ENCODE peak calls at places on chromosomes 11 and 22, in ten cellular contexts. One of them, this sample, is unnamed.

GRCh38 chr22:38824587-38824986 is 19.2 kb downstream of the NPTXR start:
- DNase-seq in tibial artery: no peak
- DNase-seq in Panc1: no peak
- DNase-seq in PC-3: peak; percentile 67
- DNase-seq in lung: peak; percentile 41
- DNase-seq in heart left ventricle: peak; percentile 56
- DNase-seq in mesendoderm: peak; percentile 94
- DNase-seq in psoas muscle: no peak
- DNase-seq in cardiac muscle cell: peak; percentile 84
- DNase-seq in right atrium auricular region: no peak
- DNase-seq in this sample: peak; percentile 72

GRCh38 chr11:125494987-125495725 is 909 bp downstream of the FEZ1 start:
- DNase-seq in psoas muscle: peak; percentile 59
- DNase-seq in tibial artery: peak; percentile 68
- DNase-seq in PC-3: no peak
- DNase-seq in Panc1: no peak
- DNase-seq in lung: no peak
- DNase-seq in right atrium auricular region: no peak
- DNase-seq in cardiac muscle cell: peak; percentile 50
- DNase-seq in mesendoderm: peak; percentile 49
- DNase-seq in heart left ventricle: peak; percentile 23
- DNase-seq in this sample: peak; percentile 12

GRCh38 chr11:33945481-33946268 is 53.8 kb upstream of the LMO2 start:
- DNase-seq in lung: no peak
- DNase-seq in Panc1: no peak
- DNase-seq in PC-3: no peak
- DNase-seq in psoas muscle: no peak
- DNase-seq in tibial artery: no peak
- DNase-seq in cardiac muscle cell: no peak
- DNase-seq in heart left ventricle: no peak
- DNase-seq in right atrium auricular region: no peak
- DNase-seq in mesendoderm: no peak
- DNase-seq in this sample: no peak

GRCh38 chr22:24772493-24773220 is 1.9 kb downstream of the PIWIL3 start:
- DNase-seq in lung: no peak
- DNase-seq in tibial artery: no peak
- DNase-seq in Panc1: no peak
- DNase-seq in PC-3: peak; percentile 50
- DNase-seq in mesendoderm: peak; percentile 96
- DNase-seq in heart left ventricle: no peak
- DNase-seq in cardiac muscle cell: peak; percentile 83
- DNase-seq in psoas muscle: no peak
- DNase-seq in right atrium auricular region: no peak
- DNase-seq in this sample: no peak

GRCh38 chr11:111336582-111337256 is 38.4 kb downstream of the POU2AF3 start:
- DNase-seq in lung: no peak
- DNase-seq in heart left ventricle: no peak
- DNase-seq in right atrium auricular region: no peak
- DNase-seq in cardiac muscle cell: peak; percentile 95
- DNase-seq in Panc1: no peak
- DNase-seq in tibial artery: no peak
- DNase-seq in PC-3: no peak
- DNase-seq in psoas muscle: no peak
- DNase-seq in mesendoderm: peak; percentile 77
- DNase-seq in this sample: no peak

GRCh38 chr11:18791175-18792065 is at the start of gene PTPN5:
- DNase-seq in right atrium auricular region: no peak
- DNase-seq in tibial artery: peak; percentile 54
- DNase-seq in heart left ventricle: peak; percentile 23
- DNase-seq in lung: no peak
- DNase-seq in Panc1: no peak
- DNase-seq in psoas muscle: no peak
- DNase-seq in mesendoderm: peak; percentile 28
- DNase-seq in cardiac muscle cell: peak; percentile 13
- DNase-seq in PC-3: no peak
- DNase-seq in this sample: no peak

GRCh38 chr22:28884754-28885375 is 1.5 kb downstream of the ZNRF3 start:
- DNase-seq in PC-3: peak; percentile 36
- DNase-seq in tibial artery: no peak
- DNase-seq in lung: no peak
- DNase-seq in Panc1: no peak
- DNase-seq in mesendoderm: peak; percentile 63
- DNase-seq in cardiac muscle cell: no peak
- DNase-seq in right atrium auricular region: no peak
- DNase-seq in psoas muscle: no peak
- DNase-seq in heart left ventricle: no peak
- DNase-seq in this sample: no peak

GRCh38 chr22:24433868-24434471 is 6.6 kb downstream of the ADORA2A start:
- DNase-seq in tibial artery: peak; percentile 63
- DNase-seq in psoas muscle: peak; percentile 67
- DNase-seq in heart left ventricle: no peak
- DNase-seq in Panc1: no peak
- DNase-seq in mesendoderm: no peak
- DNase-seq in lung: no peak
- DNase-seq in cardiac muscle cell: no peak
- DNase-seq in right atrium auricular region: no peak
- DNase-seq in PC-3: peak; percentile 59
- DNase-seq in this sample: no peak

DNA sequence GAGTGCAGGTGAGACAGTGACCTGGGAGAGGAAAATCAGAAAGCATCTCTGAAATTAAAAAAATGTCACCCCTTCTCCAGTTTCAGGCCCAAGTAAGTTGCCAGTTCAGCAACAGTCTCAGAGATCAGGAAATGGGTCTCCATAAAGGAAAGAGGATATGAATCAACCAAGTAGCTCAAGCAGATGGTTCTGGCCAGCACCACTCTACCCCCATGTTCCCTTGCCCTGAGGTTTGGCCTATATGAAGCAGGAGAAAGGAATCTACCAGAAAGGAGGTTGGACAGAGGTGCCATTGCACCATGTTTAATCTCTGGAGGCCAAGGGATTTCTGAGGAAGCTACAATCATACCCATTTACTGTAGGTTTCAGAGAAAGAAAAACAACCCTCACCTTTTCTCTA is 7.7 kb downstream of the FZD4 start:
- DNase-seq in heart left ventricle: no peak
- DNase-seq in psoas muscle: no peak
- DNase-seq in cardiac muscle cell: no peak
- DNase-seq in Panc1: no peak
- DNase-seq in tibial artery: no peak
- DNase-seq in right atrium auricular region: no peak
- DNase-seq in PC-3: no peak
- DNase-seq in lung: no peak
- DNase-seq in mesendoderm: no peak
- DNase-seq in this sample: no peak
- H3K27ac ChIP-seq in heart left ventricle: peak overlapping the region; percentile 40
- H3K27ac ChIP-seq in psoas muscle: no peak overlapping the region
- H3K27ac ChIP-seq in cardiac muscle cell: no peak overlapping the region
- H3K27ac ChIP-seq in Panc1: no peak overlapping the region
- H3K27ac ChIP-seq in tibial artery: peak overlapping the region; percentile 47
- H3K27ac ChIP-seq in right atrium auricular region: peak overlapping the region; percentile 51
- H3K27ac ChIP-seq in PC-3: no peak overlapping the region
- H3K27ac ChIP-seq in lung: no peak overlapping the region
- H3K27ac ChIP-seq in mesendoderm: no peak overlapping the region
- H3K27ac ChIP-seq in this sample: peak overlapping the region; percentile 58

DNA sequence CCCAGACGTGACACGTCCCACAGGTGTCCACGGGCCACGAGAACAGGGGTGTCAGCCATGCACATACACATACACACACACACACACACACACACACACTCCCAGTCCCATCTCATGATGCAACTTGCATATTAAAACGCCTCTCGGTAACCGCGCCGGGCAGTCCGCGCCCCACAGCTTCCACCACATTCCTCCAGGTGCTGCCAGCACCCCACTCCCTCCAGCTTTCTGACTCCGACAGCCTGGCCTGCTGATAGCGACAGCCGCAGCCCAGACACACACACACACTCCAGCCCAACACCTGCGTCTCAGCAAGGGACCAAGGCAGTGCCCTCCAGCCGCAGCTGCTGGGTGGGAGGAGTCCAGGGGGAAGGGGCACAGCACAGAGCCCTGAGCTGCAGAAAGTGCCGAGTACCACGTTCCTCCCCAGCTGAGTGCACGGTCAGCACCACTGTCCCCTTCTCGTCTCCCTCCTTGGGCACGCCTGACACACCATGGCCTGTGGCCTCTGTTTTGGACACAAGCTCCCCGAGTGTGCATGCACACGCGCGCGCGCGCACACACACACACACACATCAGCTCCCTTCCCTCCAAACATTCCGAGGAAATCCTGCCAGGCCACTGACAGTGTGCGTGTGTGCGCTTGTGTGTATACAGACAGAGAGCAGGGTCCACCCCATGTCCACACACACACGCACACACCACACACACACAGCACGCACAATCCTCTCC is 1.3 kb downstream of the ELFN2 start:
- DNase-seq in psoas muscle: no peak
- DNase-seq in cardiac muscle cell: no peak
- DNase-seq in heart left ventricle: no peak
- DNase-seq in Panc1: no peak
- DNase-seq in tibial artery: no peak
- DNase-seq in PC-3: no peak
- DNase-seq in mesendoderm: peak; percentile 57
- DNase-seq in right atrium auricular region: no peak
- DNase-seq in lung: no peak
- DNase-seq in this sample: no peak
- H3K4me3 ChIP-seq in psoas muscle: no peak overlapping the region
- H3K4me3 ChIP-seq in cardiac muscle cell: no peak overlapping the region
- H3K4me3 ChIP-seq in heart left ventricle: no peak overlapping the region
- H3K4me3 ChIP-seq in Panc1: no peak overlapping the region
- H3K4me3 ChIP-seq in tibial artery: no peak overlapping the region
- H3K4me3 ChIP-seq in PC-3: peak overlapping the region; percentile 87
- H3K4me3 ChIP-seq in mesendoderm: no peak overlapping the region
- H3K4me3 ChIP-seq in right atrium auricular region: no peak overlapping the region
- H3K4me3 ChIP-seq in lung: no peak overlapping the region
- H3K4me3 ChIP-seq in this sample: no peak overlapping the region

GRCh38 chr11:121727942-121728341 is 275.2 kb upstream of the SORL1-AS1 start:
- DNase-seq in cardiac muscle cell: no peak
- DNase-seq in heart left ventricle: no peak
- DNase-seq in Panc1: no peak
- DNase-seq in tibial artery: no peak
- DNase-seq in mesendoderm: no peak
- DNase-seq in PC-3: no peak
- DNase-seq in psoas muscle: no peak
- DNase-seq in lung: no peak
- DNase-seq in right atrium auricular region: no peak
- DNase-seq in this sample: no peak

GRCh38 chr11:121723261-121723741 is 270.5 kb upstream of the SORL1-AS1 start:
- DNase-seq in right atrium auricular region: no peak
- DNase-seq in psoas muscle: peak; percentile 47
- DNase-seq in PC-3: no peak
- DNase-seq in mesendoderm: peak; percentile 50
- DNase-seq in tibial artery: peak; percentile 67
- DNase-seq in heart left ventricle: peak; percentile 30
- DNase-seq in cardiac muscle cell: peak; percentile 90
- DNase-seq in Panc1: no peak
- DNase-seq in lung: no peak
- DNase-seq in this sample: peak; percentile 21

GRCh38 chr11:121721448-121721847 is 268.7 kb upstream of the SORL1-AS1 start:
- DNase-seq in psoas muscle: no peak
- DNase-seq in PC-3: no peak
- DNase-seq in lung: no peak
- DNase-seq in Panc1: no peak
- DNase-seq in tibial artery: no peak
- DNase-seq in right atrium auricular region: no peak
- DNase-seq in cardiac muscle cell: no peak
- DNase-seq in heart left ventricle: no peak
- DNase-seq in mesendoderm: no peak
- DNase-seq in this sample: no peak

GRCh38 chr11:121721961-121722360 is 269.2 kb upstream of the SORL1-AS1 start:
- DNase-seq in lung: no peak
- DNase-seq in Panc1: no peak
- DNase-seq in tibial artery: no peak
- DNase-seq in right atrium auricular region: no peak
- DNase-seq in heart left ventricle: no peak
- DNase-seq in cardiac muscle cell: no peak
- DNase-seq in PC-3: no peak
- DNase-seq in psoas muscle: no peak
- DNase-seq in mesendoderm: no peak
- DNase-seq in this sample: no peak

GRCh38 chr11:121722431-121723256 is 269.9 kb upstream of the SORL1-AS1 start:
- DNase-seq in lung: peak; percentile 44
- DNase-seq in cardiac muscle cell: peak; percentile 100
- DNase-seq in right atrium auricular region: peak; percentile 92
- DNase-seq in heart left ventricle: peak; percentile 86
- DNase-seq in tibial artery: peak; percentile 96
- DNase-seq in PC-3: peak; percentile 43
- DNase-seq in psoas muscle: peak; percentile 79
- DNase-seq in mesendoderm: peak; percentile 95
- DNase-seq in Panc1: no peak
- DNase-seq in this sample: peak; percentile 73
- H3K27ac ChIP-seq in lung: peak overlapping the region; percentile 22
- H3K27ac ChIP-seq in cardiac muscle cell: peak overlapping the region; percentile 19
- H3K27ac ChIP-seq in right atrium auricular region: peak overlapping the region; percentile 81
- H3K27ac ChIP-seq in heart left ventricle: peak overlapping the region; percentile 90
- H3K27ac ChIP-seq in tibial artery: peak overlapping the region; percentile 92
- H3K27ac ChIP-seq in PC-3: no peak overlapping the region
- H3K27ac ChIP-seq in psoas muscle: peak overlapping the region; percentile 24
- H3K27ac ChIP-seq in mesendoderm: no peak overlapping the region
- H3K27ac ChIP-seq in Panc1: peak overlapping the region; percentile 32
- H3K27ac ChIP-seq in this sample: peak overlapping the region; percentile 80

GRCh38 chr11:73243093-73243485 is 25.0 kb downstream of the P2RY2 start:
- DNase-seq in cardiac muscle cell: no peak
- DNase-seq in PC-3: no peak
- DNase-seq in heart left ventricle: no peak
- DNase-seq in Panc1: no peak
- DNase-seq in tibial artery: no peak
- DNase-seq in right atrium auricular region: no peak
- DNase-seq in lung: no peak
- DNase-seq in mesendoderm: no peak
- DNase-seq in psoas muscle: no peak
- DNase-seq in this sample: no peak

GRCh38 chr11:73241300-73241699 is 23.2 kb downstream of the P2RY2 start:
- DNase-seq in lung: no peak
- DNase-seq in PC-3: no peak
- DNase-seq in cardiac muscle cell: no peak
- DNase-seq in Panc1: no peak
- DNase-seq in mesendoderm: no peak
- DNase-seq in right atrium auricular region: no peak
- DNase-seq in psoas muscle: peak; percentile 30
- DNase-seq in heart left ventricle: no peak
- DNase-seq in tibial artery: peak; percentile 21
- DNase-seq in this sample: no peak

GRCh38 chr11:73240190-73240781 is 22.2 kb downstream of the P2RY2 start:
- DNase-seq in lung: no peak
- DNase-seq in psoas muscle: peak; percentile 91
- DNase-seq in PC-3: no peak
- DNase-seq in cardiac muscle cell: peak; percentile 81
- DNase-seq in right atrium auricular region: peak; percentile 70
- DNase-seq in tibial artery: peak; percentile 86
- DNase-seq in Panc1: no peak
- DNase-seq in mesendoderm: peak; percentile 52
- DNase-seq in heart left ventricle: peak; percentile 91
- DNase-seq in this sample: peak; percentile 87

GRCh38 chr11:73244589-73245240 is 26.6 kb downstream of the P2RY2 start:
- DNase-seq in right atrium auricular region: no peak
- DNase-seq in lung: no peak
- DNase-seq in Panc1: no peak
- DNase-seq in cardiac muscle cell: no peak
- DNase-seq in PC-3: no peak
- DNase-seq in heart left ventricle: no peak
- DNase-seq in tibial artery: peak; percentile 44
- DNase-seq in mesendoderm: no peak
- DNase-seq in psoas muscle: no peak
- DNase-seq in this sample: no peak

DNA sequence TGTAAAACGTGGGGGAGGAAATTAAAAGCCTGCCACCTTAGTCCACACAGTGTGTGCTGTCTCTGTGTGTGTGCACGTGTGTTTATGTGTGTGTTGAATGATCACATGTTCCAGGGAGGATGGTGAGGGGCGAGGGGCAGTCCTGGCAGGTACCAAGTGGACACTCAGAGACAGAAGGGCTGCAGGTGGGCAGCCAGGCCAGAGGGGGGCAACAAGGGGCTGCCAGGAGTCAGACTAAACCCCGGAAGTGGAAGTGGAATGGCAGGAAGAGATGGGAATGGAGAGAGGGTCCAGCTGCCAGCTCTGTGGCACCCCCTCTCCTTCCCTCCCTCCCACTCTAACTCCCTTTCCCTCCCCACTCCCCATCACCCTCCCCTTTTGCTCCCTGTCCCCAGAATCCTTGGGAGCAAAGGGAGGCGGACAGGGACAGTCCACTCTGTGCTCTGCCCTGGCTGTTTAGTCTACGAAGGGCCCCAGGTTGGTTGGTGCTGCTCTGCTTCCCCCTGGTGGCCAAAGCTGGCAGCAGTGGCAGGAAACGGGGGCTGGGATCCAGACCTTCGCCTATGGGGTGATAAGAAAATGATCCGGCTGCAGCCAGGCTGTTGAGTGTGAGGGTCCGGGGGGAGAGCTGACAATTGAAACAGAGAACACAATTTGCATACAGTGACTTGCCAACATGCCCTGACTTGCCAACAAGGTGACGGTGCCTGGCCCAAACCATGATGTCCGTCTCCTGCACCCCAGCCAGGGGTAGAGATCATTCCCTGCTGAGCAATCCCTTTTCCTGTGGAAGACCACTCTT is 24.4 kb downstream of the P2RY2 start:
- DNase-seq in psoas muscle: peak; percentile 90
- DNase-seq in lung: peak; percentile 72
- DNase-seq in PC-3: peak; percentile 74
- DNase-seq in tibial artery: peak; percentile 86
- DNase-seq in right atrium auricular region: peak; percentile 85
- DNase-seq in mesendoderm: peak; percentile 90
- DNase-seq in Panc1: peak; percentile 39
- DNase-seq in cardiac muscle cell: peak; percentile 77
- DNase-seq in heart left ventricle: peak; percentile 68
- DNase-seq in this sample: peak; percentile 61
- H3K4me3 ChIP-seq in psoas muscle: no peak overlapping the region
- H3K4me3 ChIP-seq in lung: no peak overlapping the region
- H3K4me3 ChIP-seq in PC-3: no peak overlapping the region
- H3K4me3 ChIP-seq in tibial artery: peak overlapping the region; percentile 22
- H3K4me3 ChIP-seq in right atrium auricular region: no peak overlapping the region
- H3K4me3 ChIP-seq in mesendoderm: peak overlapping the region; percentile 26
- H3K4me3 ChIP-seq in Panc1: peak overlapping the region; percentile 34
- H3K4me3 ChIP-seq in cardiac muscle cell: no peak overlapping the region
- H3K4me3 ChIP-seq in heart left ventricle: no peak overlapping the region
- H3K4me3 ChIP-seq in this sample: no peak overlapping the region